ENCODE peak calls at places on chromosomes 11 and 22, in seven cellular contexts. Y is cardiac muscle cell, Z is spleen, J is stomach, T is endothelial cell, Q is Calu3, E is upper lobe of right lung. O is an unnamed sample.

GRCh38 chr11:72373163-72373562 is 61.2 kb downstream of the CLPB start:
- DNase-seq in Y (no peak), Z (no peak), J (no peak), T (no peak), Q (no peak), E (no peak), O (no peak)

GRCh38 chr11:76148207-76148606 is 58.1 kb downstream of the WNT11 start:
- DNase-seq in Y (no peak), Z (no peak), J (no peak), T (no peak), Q (no peak), E (no peak), O (no peak)

GRCh38 chr11:68143310-68143689 is 22.1 kb upstream of the CHKA start:
- DNase-seq in Y (no peak), Z (no peak), J (no peak), T (no peak), Q (no peak), E (no peak), O (no peak)

GRCh38 chr22:48217596-48217995 is 1455.1 kb downstream of the TBC1D22A start:
- DNase-seq in Y (no peak), Z (no peak), J (no peak), T (no peak), Q (no peak), E (no peak), O (no peak)

GRCh38 chr11:109184376-109184775 is 237.6 kb upstream of the C11orf87 start:
- DNase-seq in Y (no peak), Z (no peak), J (no peak), T (no peak), Q (no peak), E (no peak), O (no peak)

GRCh38 chr11:12207384-12208150 is 97.2 kb downstream of the MICAL2 start:
- DNase-seq in Y (peak; percentile 52), Z (no peak), J (no peak), T (no peak), Q (no peak), E (peak; percentile 5), O (no peak)

GRCh38 chr11:117328414-117329010 is 858 bp downstream of the CEP164 start:
- DNase-seq in Y (peak; percentile 64), Z (peak; percentile 60), J (peak; percentile 31), T (no peak), Q (no peak), E (no peak), O (peak; percentile 36)

GRCh38 chr11:116229581-116229980 is 543.2 kb downstream of the BUD13 start:
- DNase-seq in Y (no peak), Z (no peak), J (no peak), T (no peak), Q (no peak), E (no peak), O (no peak)

GRCh38 chr22:26568207-26568706 is 21.7 kb downstream of the TPST2 start:
- DNase-seq in Y (no peak), Z (no peak), J (no peak), T (peak; percentile 21), Q (no peak), E (no peak), O (no peak)

GRCh38 chr11:32396991-32397390 is 38.3 kb downstream of the WT1 start:
- DNase-seq in Y (peak; percentile 82), Z (no peak), J (no peak), T (no peak), Q (no peak), E (no peak), O (no peak)

GRCh38 chr11:107549253-107549953 is 16.1 kb downstream of the ALKBH8 start:
- DNase-seq in Y (peak; percentile 65), Z (no peak), J (no peak), T (no peak), Q (no peak), E (no peak), O (peak; percentile 37)

GRCh38 chr11:46504817-46505613 is 88.8 kb downstream of the AMBRA1 start:
- DNase-seq in Y (no peak), Z (no peak), J (no peak), T (no peak), Q (no peak), E (no peak), O (peak; percentile 44)

GRCh38 chr11:86802601-86803051 is 2.3 kb downstream of the PRSS23 start:
- DNase-seq in Y (peak; percentile 65), Z (no peak), J (no peak), T (peak; percentile 21), Q (peak; percentile 25), E (no peak), O (no peak)

GRCh38 chr11:17473071-17473744 is 3.4 kb downstream of the ABCC8 start:
- DNase-seq in Y (peak; percentile 6), Z (no peak), J (no peak), T (peak; percentile 66), Q (peak; percentile 57), E (no peak), O (no peak)

GRCh38 chr11:73152861-73153483 is 10.9 kb upstream of the FCHSD2 start:
- DNase-seq in Y (no peak), Z (peak; percentile 91), J (peak; percentile 35), T (no peak), Q (peak; percentile 24), E (no peak), O (peak; percentile 80)

GRCh38 chr11:7548659-7549283 is 35.0 kb downstream of the PPFIBP2 start:
- DNase-seq in Y (no peak), Z (no peak), J (peak; percentile 64), T (peak; percentile 47), Q (peak; percentile 44), E (no peak), O (peak; percentile 47)

GRCh38 chr11:115272925-115273324 is 231.3 kb downstream of the CADM1 start:
- DNase-seq in Y (no peak), Z (no peak), J (no peak), T (no peak), Q (no peak), E (no peak), O (no peak)

GRCh38 chr11:73001615-73002014 is 140.5 kb downstream of the FCHSD2 start:
- DNase-seq in Y (peak; percentile 38), Z (no peak), J (no peak), T (no peak), Q (peak; percentile 30), E (no peak), O (no peak)

GRCh38 chr11:113275602-113276001 is 38.8 kb upstream of the TTC12 start:
- DNase-seq in Y (no peak), Z (no peak), J (no peak), T (no peak), Q (no peak), E (no peak), O (no peak)

GRCh38 chr11:33724644-33725035 is 11.6 kb downstream of the CD59 start:
- DNase-seq in Y (peak; percentile 88), Z (no peak), J (no peak), T (no peak), Q (no peak), E (no peak), O (no peak)

DNA sequence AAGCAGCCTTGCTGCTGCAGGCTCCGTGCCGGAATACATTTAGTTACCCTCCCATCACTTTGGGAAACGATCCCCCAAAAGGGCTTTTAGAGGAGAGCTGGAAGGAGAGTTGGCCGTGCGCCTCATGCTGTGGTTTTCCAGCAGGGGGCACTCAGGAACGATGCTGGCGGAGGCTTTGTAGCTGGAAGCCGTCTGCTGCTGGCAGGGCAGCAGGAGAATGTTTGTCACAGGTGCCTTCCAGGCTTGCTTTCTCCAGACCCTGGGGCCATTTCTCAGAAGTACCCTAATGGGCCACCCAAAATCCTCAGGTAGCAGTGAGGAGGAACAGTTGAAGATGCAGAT is 30.0 kb upstream of the CABP7 start:
- DNase-seq in Y (peak; percentile 67), Z (peak; percentile 86), J (peak; percentile 75), T (peak; percentile 77), Q (peak; percentile 60), E (peak; percentile 78), O (peak; percentile 53)
- TF ChIP-seq CTCF in Y (peak; percentile 83), Z (peak; percentile 57), J (peak; percentile 38), T (peak; percentile 40), Q (peak; percentile 74), E (peak; percentile 67), O (peak; percentile 44)

DNA sequence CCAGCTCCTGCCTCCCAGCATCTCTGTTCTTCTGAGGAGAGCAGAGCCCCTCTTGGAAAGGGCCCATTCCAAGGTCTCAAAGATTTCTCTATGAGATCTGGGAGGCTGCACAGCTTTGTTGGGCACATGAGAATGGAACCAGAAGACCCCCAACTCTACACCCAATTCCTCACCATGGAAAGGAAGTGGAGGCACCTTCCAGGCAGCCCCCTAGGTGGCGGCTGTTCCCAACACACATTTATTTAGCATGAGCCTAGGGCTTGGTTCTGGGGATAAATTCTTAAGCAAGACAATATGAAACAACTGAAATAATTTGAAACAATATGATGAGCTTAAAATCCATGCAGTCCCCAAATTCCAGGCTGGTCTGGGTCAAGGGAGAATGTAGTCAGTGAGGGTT is 100.4 kb downstream of the TIMP3 start:
- DNase-seq in Y (no peak), Z (no peak), J (no peak), T (no peak), Q (no peak), E (no peak), O (no peak)
- TF ChIP-seq CTCF in Y (no peak), Z (no peak), J (no peak), T (no peak), Q (no peak), E (no peak), O (no peak)

DNA sequence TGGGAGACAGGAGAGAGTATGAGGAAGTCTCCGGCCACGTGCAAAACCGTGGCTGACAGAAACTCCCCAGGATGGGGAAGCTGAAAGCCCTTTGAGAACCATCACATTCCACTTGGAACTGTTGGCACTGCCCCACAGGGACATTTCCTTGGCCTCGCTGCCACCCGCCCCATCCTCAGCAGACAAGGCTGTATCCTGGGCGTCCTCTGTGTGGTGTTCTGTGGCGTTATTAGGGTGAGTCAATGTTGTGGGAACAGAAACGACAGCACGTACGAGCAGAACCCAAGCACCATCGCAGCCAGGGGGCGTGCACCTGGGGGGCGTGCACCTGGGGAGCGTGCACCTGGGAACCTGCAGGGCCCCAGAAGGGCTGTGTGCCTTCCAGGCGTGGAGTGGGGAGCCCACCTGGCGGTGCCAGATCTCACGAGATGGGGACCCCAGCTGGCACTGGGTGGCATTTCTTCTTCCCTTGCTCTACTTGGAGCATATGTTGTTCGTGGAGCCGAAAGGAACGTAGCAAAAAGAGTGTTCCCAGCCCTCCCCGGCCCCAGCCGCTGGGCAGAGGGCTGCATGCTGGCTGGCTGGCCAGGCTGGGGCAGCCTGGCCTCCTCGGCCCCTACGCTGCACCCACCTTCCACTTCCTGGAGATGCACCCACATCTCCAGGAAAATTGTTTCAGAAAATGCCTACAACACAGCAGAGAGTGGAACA is 35.4 kb downstream of the NFAM1 start:
- DNase-seq in Y (no peak), Z (peak; percentile 92), J (no peak), T (no peak), Q (no peak), E (no peak), O (peak; percentile 60)
- TF ChIP-seq CTCF in Y (no peak), Z (peak; percentile 42), J (no peak), T (no peak), Q (no peak), E (no peak), O (no peak)

DNA sequence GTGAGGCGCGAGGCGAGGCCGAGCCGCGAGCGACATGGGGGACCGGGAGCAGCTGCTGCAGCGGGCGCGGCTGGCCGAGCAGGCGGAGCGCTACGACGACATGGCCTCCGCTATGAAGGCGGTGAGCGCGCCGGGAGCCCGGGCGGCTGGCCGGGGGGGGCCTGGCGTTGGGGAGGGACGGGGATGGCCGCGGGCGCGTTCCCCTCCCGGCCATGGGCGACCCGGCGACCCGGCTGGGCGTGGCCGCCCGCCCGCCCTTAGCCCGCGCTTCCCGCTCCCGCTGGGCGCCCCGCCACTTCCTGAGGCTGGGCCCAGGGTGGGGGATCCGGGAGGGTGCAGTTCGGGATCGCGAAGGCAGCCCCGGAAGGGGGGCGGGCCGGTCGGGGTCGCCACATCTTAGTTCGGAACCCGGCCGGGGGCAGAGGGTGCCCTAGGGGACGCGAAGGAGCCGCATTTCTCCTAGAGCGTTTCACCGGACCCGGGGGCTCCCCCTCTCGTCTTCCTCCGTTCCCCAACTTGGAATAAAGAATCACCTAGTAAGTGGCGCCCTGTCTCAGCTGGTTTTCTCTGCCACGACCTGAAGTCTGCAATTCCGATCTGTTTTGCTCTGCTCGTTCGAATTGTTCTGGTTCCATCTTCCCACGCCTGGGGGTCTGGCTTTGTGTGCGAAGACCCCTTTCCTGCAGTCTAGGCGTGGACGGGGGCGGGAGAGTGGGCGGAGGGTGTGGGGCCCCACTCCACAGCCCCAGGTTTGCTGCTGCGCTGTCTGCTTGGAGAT is 554 bp downstream of the YWHAH start:
- DNase-seq in Y (peak; percentile 19), Z (peak; percentile 81), J (peak; percentile 52), T (peak; percentile 37), Q (peak; percentile 56), E (peak; percentile 83), O (no peak)
- TF ChIP-seq CTCF in Y (no peak), Z (no peak), J (no peak), T (no peak), Q (peak; percentile 13), E (peak; percentile 10), O (no peak)

O was measured in GM13976.